ENCODE peak calls at places on chromosomes 1 and 21, in six cellular contexts. K is OCI-LY7; E is NCI-H1436; F is kidney tubule cell; Z is WTC11; I is activated CD4-positive, alpha-beta T cell treated with anti-CD3 and anti-CD28 coated beads, Interleukin-2, amount 10 ng/mL, durations not matched to agents 7 days and 5 days. C is an unnamed sample.

GRCh38 chr21:45408271-45408791 is 3.4 kb downstream of the COL18A1 start:
- DNase-seq in I (no peak), F (no peak), Z (no peak), K (no peak), E (no peak), C (no peak)

GRCh38 chr1:67791686-67792475 is 41.4 kb downstream of the GNG12 start:
- DNase-seq in K (no peak), E (no peak), Z (no peak), I (no peak), F (peak; percentile 96), C (no peak)

GRCh38 chr1:25926731-25927496 is 20.7 kb upstream of the STMN1 start:
- DNase-seq in I (no peak), E (no peak), K (no peak), Z (peak; percentile 25), F (no peak), C (no peak)

GRCh38 chr1:35379317-35380000 is 111.0 kb downstream of the ZMYM4 start:
- DNase-seq in I (no peak), K (no peak), F (no peak), Z (no peak), E (no peak), C (no peak)

GRCh38 chr1:246513041-246513440 is 6.0 kb upstream of the SMYD3 start:
- DNase-seq in F (no peak), K (no peak), I (no peak), E (no peak), Z (no peak), C (no peak)

GRCh38 chr1:220734571-220735326 is 13.4 kb upstream of the MTARC2 start:
- DNase-seq in F (peak; percentile 84), Z (no peak), E (no peak), K (no peak), I (no peak), C (no peak)

GRCh38 chr1:147840909-147841308 is 61.7 kb upstream of the GJA8 start:
- DNase-seq in K (no peak), Z (no peak), E (no peak), F (no peak), I (no peak), C (no peak)

GRCh38 chr21:43269461-43269860 is 100.7 kb downstream of the CRYAA start:
- DNase-seq in E (no peak), Z (peak; percentile 58), F (no peak), K (peak; percentile 54), I (peak; percentile 26), C (peak; percentile 37)

GRCh38 chr1:236921610-236922009 is 82.6 kb downstream of the MT1HL1 start:
- DNase-seq in I (no peak), E (no peak), F (no peak), K (no peak), Z (no peak), C (no peak)

GRCh38 chr1:119715542-119715941 is 3.8 kb downstream of the PHGDH start:
- DNase-seq in Z (no peak), I (no peak), K (no peak), E (no peak), F (peak; percentile 33), C (peak; percentile 71)

GRCh38 chr1:43318831-43319230 is 18.0 kb downstream of the TIE1 start:
- DNase-seq in I (no peak), F (no peak), E (no peak), Z (no peak), K (no peak), C (no peak)

GRCh38 chr1:214581785-214582184 is 21.2 kb upstream of the CENPF start:
- DNase-seq in E (no peak), K (no peak), Z (no peak), F (peak; percentile 97), I (no peak), C (no peak)

GRCh38 chr1:43446881-43447835 is 6.6 kb downstream of the HYI start:
- DNase-seq in K (no peak), E (no peak), Z (no peak), I (no peak), F (peak; percentile 57), C (no peak)

GRCh38 chr1:100710881-100711660 is 8.5 kb upstream of the VCAM1 start:
- DNase-seq in E (no peak), I (no peak), K (no peak), Z (no peak), F (no peak), C (peak; percentile 7)

GRCh38 chr1:17844146-17844826 is 89.2 kb downstream of the ACTL8 start:
- DNase-seq in I (no peak), Z (no peak), K (no peak), F (no peak), E (no peak), C (no peak)

GRCh38 chr1:1626207-1627141 is 5.5 kb upstream of the MMP23B start:
- DNase-seq in K (no peak), Z (no peak), E (no peak), F (no peak), I (no peak), C (no peak)

GRCh38 chr1:170664283-170664827 is 424 bp downstream of the PRRX1 start:
- DNase-seq in F (peak; percentile 29), I (no peak), K (no peak), E (no peak), Z (peak; percentile 54), C (no peak)

GRCh38 chr1:151510957-151511635 is at the start of gene CGN:
- DNase-seq in I (peak; percentile 88), E (peak; percentile 91), K (peak; percentile 95), Z (peak; percentile 96), F (peak; percentile 90), C (peak; percentile 87)

GRCh38 chr1:192776998-192777397 is 31.8 kb upstream of the RGS2 start:
- DNase-seq in Z (no peak), F (no peak), E (no peak), I (no peak), K (no peak), C (no peak)

GRCh38 chr1:158002022-158002629 is 8.7 kb downstream of the KIRREL1 start:
- DNase-seq in K (no peak), F (no peak), Z (no peak), E (no peak), I (no peak), C (no peak)

GRCh38 chr21:42650033-42650370 is 3.4 kb upstream of the PDE9A start:
- DNase-seq in Z (no peak), E (no peak), I (no peak), F (no peak), K (no peak), C (no peak)

C was measured in KBM-7.